ENCODE peak calls at places on chromosomes 4 and X, in nine cellular contexts. One of them, this sample, is unnamed.

GRCh38 chrX:66221856-66222255 is 57.8 kb downstream of the HEPH start:
- DNase-seq in NCI-H1417 treated with DMSO at 0.1 percent for 48 hours: no peak
- DNase-seq in tibial nerve: no peak
- DNase-seq in NB4: no peak
- DNase-seq in SK-N-DZ: no peak
- DNase-seq in foreskin fibroblast: no peak
- DNase-seq in body of pancreas: no peak
- DNase-seq in NCI-H1694: no peak
- DNase-seq in HTR-8/SVneo: no peak
- DNase-seq in this sample: no peak

GRCh38 chr4:128916832-128917231 is 107.3 kb downstream of the JADE1 start:
- DNase-seq in body of pancreas: peak; percentile 49
- DNase-seq in NCI-H1694: no peak
- DNase-seq in NB4: peak; percentile 77
- DNase-seq in SK-N-DZ: no peak
- DNase-seq in tibial nerve: peak; percentile 22
- DNase-seq in HTR-8/SVneo: no peak
- DNase-seq in foreskin fibroblast: no peak
- DNase-seq in NCI-H1417 treated with DMSO at 0.1 percent for 48 hours: no peak
- DNase-seq in this sample: no peak

GRCh38 chr4:169275180-169275579 is 4.4 kb upstream of the SH3RF1 start:
- DNase-seq in tibial nerve: no peak
- DNase-seq in SK-N-DZ: no peak
- DNase-seq in NCI-H1694: no peak
- DNase-seq in body of pancreas: no peak
- DNase-seq in NCI-H1417 treated with DMSO at 0.1 percent for 48 hours: no peak
- DNase-seq in foreskin fibroblast: no peak
- DNase-seq in NB4: no peak
- DNase-seq in HTR-8/SVneo: no peak
- DNase-seq in this sample: no peak

GRCh38 chrX:15405846-15406245 is 21.6 kb upstream of the VEGFD start:
- DNase-seq in foreskin fibroblast: peak; percentile 39
- DNase-seq in HTR-8/SVneo: no peak
- DNase-seq in NCI-H1694: no peak
- DNase-seq in tibial nerve: no peak
- DNase-seq in SK-N-DZ: no peak
- DNase-seq in NB4: no peak
- DNase-seq in body of pancreas: no peak
- DNase-seq in NCI-H1417 treated with DMSO at 0.1 percent for 48 hours: no peak
- DNase-seq in this sample: peak; percentile 39

GRCh38 chr4:996030-996993 is 3.1 kb upstream of the SLC26A1 start:
- DNase-seq in SK-N-DZ: no peak
- DNase-seq in NCI-H1694: no peak
- DNase-seq in HTR-8/SVneo: no peak
- DNase-seq in tibial nerve: no peak
- DNase-seq in foreskin fibroblast: no peak
- DNase-seq in body of pancreas: no peak
- DNase-seq in NB4: peak; percentile 51
- DNase-seq in NCI-H1417 treated with DMSO at 0.1 percent for 48 hours: no peak
- DNase-seq in this sample: no peak

GRCh38 chrX:154372612-154373022 is 1.8 kb downstream of the FLNA start:
- DNase-seq in HTR-8/SVneo: no peak
- DNase-seq in foreskin fibroblast: no peak
- DNase-seq in NB4: peak; percentile 26
- DNase-seq in tibial nerve: no peak
- DNase-seq in SK-N-DZ: peak; percentile 55
- DNase-seq in NCI-H1417 treated with DMSO at 0.1 percent for 48 hours: no peak
- DNase-seq in body of pancreas: peak; percentile 41
- DNase-seq in NCI-H1694: no peak
- DNase-seq in this sample: no peak

GRCh38 chr4:16783119-16783518 is 115.3 kb downstream of the LDB2 start:
- DNase-seq in NCI-H1694: no peak
- DNase-seq in NB4: no peak
- DNase-seq in body of pancreas: no peak
- DNase-seq in HTR-8/SVneo: no peak
- DNase-seq in SK-N-DZ: no peak
- DNase-seq in NCI-H1417 treated with DMSO at 0.1 percent for 48 hours: no peak
- DNase-seq in tibial nerve: no peak
- DNase-seq in foreskin fibroblast: no peak
- DNase-seq in this sample: no peak

GRCh38 chrX:40928076-40928475 is 157.2 kb upstream of the USP9X start:
- DNase-seq in HTR-8/SVneo: no peak
- DNase-seq in NCI-H1417 treated with DMSO at 0.1 percent for 48 hours: no peak
- DNase-seq in NCI-H1694: no peak
- DNase-seq in NB4: no peak
- DNase-seq in foreskin fibroblast: no peak
- DNase-seq in body of pancreas: no peak
- DNase-seq in tibial nerve: no peak
- DNase-seq in SK-N-DZ: no peak
- DNase-seq in this sample: no peak

GRCh38 chr4:56026596-56026995 is 77.9 kb downstream of the CEP135 start:
- DNase-seq in foreskin fibroblast: peak; percentile 15
- DNase-seq in HTR-8/SVneo: no peak
- DNase-seq in body of pancreas: no peak
- DNase-seq in SK-N-DZ: no peak
- DNase-seq in NCI-H1417 treated with DMSO at 0.1 percent for 48 hours: no peak
- DNase-seq in tibial nerve: no peak
- DNase-seq in NB4: no peak
- DNase-seq in NCI-H1694: no peak
- DNase-seq in this sample: no peak

GRCh38 chr4:41590591-41590990 is 52.6 kb downstream of the LIMCH1 start:
- DNase-seq in foreskin fibroblast: no peak
- DNase-seq in NCI-H1694: peak; percentile 93
- DNase-seq in tibial nerve: no peak
- DNase-seq in NB4: no peak
- DNase-seq in NCI-H1417 treated with DMSO at 0.1 percent for 48 hours: peak; percentile 16
- DNase-seq in SK-N-DZ: no peak
- DNase-seq in body of pancreas: peak; percentile 55
- DNase-seq in HTR-8/SVneo: no peak
- DNase-seq in this sample: no peak

GRCh38 chr4:78517050-78517652 is 34.4 kb upstream of the ANXA3 start:
- DNase-seq in HTR-8/SVneo: peak; percentile 11
- DNase-seq in NB4: peak; percentile 25
- DNase-seq in SK-N-DZ: peak; percentile 25
- DNase-seq in tibial nerve: no peak
- DNase-seq in body of pancreas: peak; percentile 14
- DNase-seq in NCI-H1694: peak; percentile 37
- DNase-seq in NCI-H1417 treated with DMSO at 0.1 percent for 48 hours: no peak
- DNase-seq in foreskin fibroblast: peak; percentile 75
- DNase-seq in this sample: no peak

GRCh38 chrX:134173541-134174272 is 63.3 kb upstream of the CCDC160 start:
- DNase-seq in SK-N-DZ: no peak
- DNase-seq in foreskin fibroblast: no peak
- DNase-seq in NCI-H1694: no peak
- DNase-seq in HTR-8/SVneo: no peak
- DNase-seq in NB4: no peak
- DNase-seq in tibial nerve: no peak
- DNase-seq in NCI-H1417 treated with DMSO at 0.1 percent for 48 hours: no peak
- DNase-seq in body of pancreas: no peak
- DNase-seq in this sample: no peak

GRCh38 chr4:101823864-101824263 is 33.3 kb downstream of the BANK1 start:
- DNase-seq in NCI-H1417 treated with DMSO at 0.1 percent for 48 hours: no peak
- DNase-seq in HTR-8/SVneo: no peak
- DNase-seq in body of pancreas: no peak
- DNase-seq in tibial nerve: no peak
- DNase-seq in foreskin fibroblast: no peak
- DNase-seq in SK-N-DZ: no peak
- DNase-seq in NB4: no peak
- DNase-seq in NCI-H1694: no peak
- DNase-seq in this sample: no peak

GRCh38 chr4:168751263-168752225 is 254.7 kb downstream of the PALLD start:
- DNase-seq in foreskin fibroblast: peak; percentile 81
- DNase-seq in SK-N-DZ: no peak
- DNase-seq in NB4: no peak
- DNase-seq in tibial nerve: no peak
- DNase-seq in body of pancreas: peak; percentile 9
- DNase-seq in NCI-H1694: no peak
- DNase-seq in NCI-H1417 treated with DMSO at 0.1 percent for 48 hours: no peak
- DNase-seq in HTR-8/SVneo: no peak
- DNase-seq in this sample: no peak

GRCh38 chr4:149891381-149891780 is 75.7 kb upstream of the IQCM start:
- DNase-seq in NCI-H1417 treated with DMSO at 0.1 percent for 48 hours: no peak
- DNase-seq in NCI-H1694: no peak
- DNase-seq in NB4: no peak
- DNase-seq in foreskin fibroblast: no peak
- DNase-seq in SK-N-DZ: no peak
- DNase-seq in HTR-8/SVneo: no peak
- DNase-seq in tibial nerve: no peak
- DNase-seq in body of pancreas: no peak
- DNase-seq in this sample: no peak

GRCh38 chr4:78024085-78024484 is 33.0 kb upstream of the FRAS1 start:
- DNase-seq in NB4: no peak
- DNase-seq in NCI-H1694: no peak
- DNase-seq in tibial nerve: no peak
- DNase-seq in body of pancreas: no peak
- DNase-seq in NCI-H1417 treated with DMSO at 0.1 percent for 48 hours: no peak
- DNase-seq in SK-N-DZ: no peak
- DNase-seq in HTR-8/SVneo: no peak
- DNase-seq in foreskin fibroblast: peak; percentile 56
- DNase-seq in this sample: no peak

GRCh38 chr4:101953949-101954348 is 163.4 kb downstream of the BANK1 start:
- DNase-seq in HTR-8/SVneo: peak; percentile 25
- DNase-seq in SK-N-DZ: peak; percentile 17
- DNase-seq in foreskin fibroblast: peak; percentile 31
- DNase-seq in body of pancreas: no peak
- DNase-seq in NCI-H1417 treated with DMSO at 0.1 percent for 48 hours: no peak
- DNase-seq in NCI-H1694: no peak
- DNase-seq in tibial nerve: no peak
- DNase-seq in NB4: no peak
- DNase-seq in this sample: no peak

GRCh38 chr4:92519727-92520126 is 216.0 kb downstream of the GRID2 start:
- DNase-seq in NB4: no peak
- DNase-seq in NCI-H1694: no peak
- DNase-seq in SK-N-DZ: no peak
- DNase-seq in tibial nerve: no peak
- DNase-seq in foreskin fibroblast: no peak
- DNase-seq in HTR-8/SVneo: no peak
- DNase-seq in NCI-H1417 treated with DMSO at 0.1 percent for 48 hours: no peak
- DNase-seq in body of pancreas: no peak
- DNase-seq in this sample: no peak

GRCh38 chr4:95129036-95129435 is 371.3 kb downstream of the BMPR1B start:
- DNase-seq in foreskin fibroblast: no peak
- DNase-seq in SK-N-DZ: no peak
- DNase-seq in HTR-8/SVneo: no peak
- DNase-seq in NCI-H1694: no peak
- DNase-seq in tibial nerve: no peak
- DNase-seq in NCI-H1417 treated with DMSO at 0.1 percent for 48 hours: no peak
- DNase-seq in NB4: no peak
- DNase-seq in body of pancreas: no peak
- DNase-seq in this sample: no peak

GRCh38 chrX:55716937-55717336 is 612 bp upstream of the RRAGB start:
- DNase-seq in foreskin fibroblast: no peak
- DNase-seq in HTR-8/SVneo: no peak
- DNase-seq in body of pancreas: no peak
- DNase-seq in tibial nerve: no peak
- DNase-seq in NCI-H1417 treated with DMSO at 0.1 percent for 48 hours: no peak
- DNase-seq in NCI-H1694: no peak
- DNase-seq in NB4: no peak
- DNase-seq in SK-N-DZ: no peak
- DNase-seq in this sample: no peak

GRCh38 chrX:72299891-72300630 is 5.7 kb downstream of the CITED1 start:
- DNase-seq in NB4: no peak
- DNase-seq in body of pancreas: no peak
- DNase-seq in foreskin fibroblast: peak; percentile 34
- DNase-seq in NCI-H1417 treated with DMSO at 0.1 percent for 48 hours: no peak
- DNase-seq in NCI-H1694: no peak
- DNase-seq in SK-N-DZ: no peak
- DNase-seq in HTR-8/SVneo: no peak
- DNase-seq in tibial nerve: no peak
- DNase-seq in this sample: no peak

GRCh38 chr4:76562161-76562560 is 127.1 kb downstream of the SHROOM3 start:
- DNase-seq in foreskin fibroblast: peak; percentile 84
- DNase-seq in body of pancreas: no peak
- DNase-seq in NCI-H1694: no peak
- DNase-seq in SK-N-DZ: no peak
- DNase-seq in tibial nerve: no peak
- DNase-seq in NCI-H1417 treated with DMSO at 0.1 percent for 48 hours: no peak
- DNase-seq in NB4: no peak
- DNase-seq in HTR-8/SVneo: peak; percentile 49
- DNase-seq in this sample: no peak

GRCh38 chr4:70913947-70914445 is 11.8 kb downstream of the MOB1B start:
- DNase-seq in NCI-H1694: no peak
- DNase-seq in SK-N-DZ: no peak
- DNase-seq in foreskin fibroblast: peak; percentile 24
- DNase-seq in HTR-8/SVneo: no peak
- DNase-seq in body of pancreas: no peak
- DNase-seq in NB4: no peak
- DNase-seq in tibial nerve: no peak
- DNase-seq in NCI-H1417 treated with DMSO at 0.1 percent for 48 hours: no peak
- DNase-seq in this sample: no peak

GRCh38 chr4:80486603-80487002 is 151.1 kb downstream of the CFAP299 start:
- DNase-seq in foreskin fibroblast: no peak
- DNase-seq in tibial nerve: no peak
- DNase-seq in HTR-8/SVneo: no peak
- DNase-seq in NB4: no peak
- DNase-seq in body of pancreas: no peak
- DNase-seq in NCI-H1417 treated with DMSO at 0.1 percent for 48 hours: no peak
- DNase-seq in SK-N-DZ: no peak
- DNase-seq in NCI-H1694: no peak
- DNase-seq in this sample: no peak

GRCh38 chr4:38503689-38504395 is 160.2 kb upstream of the KLF3 start:
- DNase-seq in tibial nerve: no peak
- DNase-seq in HTR-8/SVneo: no peak
- DNase-seq in NCI-H1417 treated with DMSO at 0.1 percent for 48 hours: no peak
- DNase-seq in body of pancreas: no peak
- DNase-seq in SK-N-DZ: no peak
- DNase-seq in NCI-H1694: no peak
- DNase-seq in NB4: no peak
- DNase-seq in foreskin fibroblast: no peak
- DNase-seq in this sample: no peak

GRCh38 chr4:146957252-146957651 is 11.6 kb upstream of the TTC29 start:
- DNase-seq in foreskin fibroblast: peak; percentile 81
- DNase-seq in SK-N-DZ: no peak
- DNase-seq in body of pancreas: no peak
- DNase-seq in NCI-H1694: no peak
- DNase-seq in HTR-8/SVneo: peak; percentile 29
- DNase-seq in tibial nerve: no peak
- DNase-seq in NCI-H1417 treated with DMSO at 0.1 percent for 48 hours: no peak
- DNase-seq in NB4: no peak
- DNase-seq in this sample: no peak

GRCh38 chrX:2577844-2578444 is 77.2 kb upstream of the DHRSX start:
- DNase-seq in NB4: no peak
- DNase-seq in body of pancreas: no peak
- DNase-seq in NCI-H1417 treated with DMSO at 0.1 percent for 48 hours: no peak
- DNase-seq in foreskin fibroblast: peak; percentile 36
- DNase-seq in HTR-8/SVneo: no peak
- DNase-seq in tibial nerve: no peak
- DNase-seq in SK-N-DZ: no peak
- DNase-seq in NCI-H1694: no peak
- DNase-seq in this sample: no peak

GRCh38 chr4:37742149-37742548 is 56.0 kb upstream of the RELL1 start:
- DNase-seq in NB4: no peak
- DNase-seq in foreskin fibroblast: no peak
- DNase-seq in SK-N-DZ: no peak
- DNase-seq in tibial nerve: no peak
- DNase-seq in NCI-H1694: no peak
- DNase-seq in body of pancreas: no peak
- DNase-seq in HTR-8/SVneo: no peak
- DNase-seq in NCI-H1417 treated with DMSO at 0.1 percent for 48 hours: no peak
- DNase-seq in this sample: no peak

GRCh38 chr4:6017800-6018199 is 431 bp downstream of the C4orf50 start:
- DNase-seq in HTR-8/SVneo: no peak
- DNase-seq in tibial nerve: no peak
- DNase-seq in NCI-H1694: no peak
- DNase-seq in NB4: no peak
- DNase-seq in body of pancreas: no peak
- DNase-seq in NCI-H1417 treated with DMSO at 0.1 percent for 48 hours: no peak
- DNase-seq in SK-N-DZ: no peak
- DNase-seq in foreskin fibroblast: no peak
- DNase-seq in this sample: no peak

GRCh38 chr4:12265554-12265953 is 836.9 kb upstream of the HS3ST1 start:
- DNase-seq in SK-N-DZ: no peak
- DNase-seq in NCI-H1694: no peak
- DNase-seq in body of pancreas: no peak
- DNase-seq in HTR-8/SVneo: no peak
- DNase-seq in tibial nerve: no peak
- DNase-seq in NCI-H1417 treated with DMSO at 0.1 percent for 48 hours: no peak
- DNase-seq in foreskin fibroblast: no peak
- DNase-seq in NB4: no peak
- DNase-seq in this sample: no peak

GRCh38 chr4:54877006-54877405 is 219.2 kb downstream of the KIT start:
- DNase-seq in NCI-H1694: no peak
- DNase-seq in body of pancreas: no peak
- DNase-seq in tibial nerve: no peak
- DNase-seq in SK-N-DZ: no peak
- DNase-seq in NB4: no peak
- DNase-seq in HTR-8/SVneo: no peak
- DNase-seq in NCI-H1417 treated with DMSO at 0.1 percent for 48 hours: no peak
- DNase-seq in foreskin fibroblast: peak; percentile 57
- DNase-seq in this sample: no peak